ENCODE peak calls at places on chromosomes 4 and X, in six cellular contexts. One of them, this sample, is unnamed.

GRCh38 chr4:8681391-8681790 is 88.8 kb downstream of the CPZ start:
- DNase-seq in HL-60: no peak
- DNase-seq in H1: no peak
- DNase-seq in SK-N-SH: no peak
- DNase-seq in GM12878: no peak
- DNase-seq in HepG2: no peak
- DNase-seq in this sample: no peak

GRCh38 chr4:52949336-52949735 is 87.2 kb downstream of the RASL11B start:
- DNase-seq in H1: no peak
- DNase-seq in HL-60: no peak
- DNase-seq in GM12878: no peak
- DNase-seq in SK-N-SH: no peak
- DNase-seq in HepG2: no peak
- DNase-seq in this sample: no peak

GRCh38 chr4:123811763-123812390 is 415.3 kb downstream of the SPRY1 start:
- DNase-seq in HL-60: no peak
- DNase-seq in H1: no peak
- DNase-seq in SK-N-SH: no peak
- DNase-seq in GM12878: no peak
- DNase-seq in HepG2: no peak
- DNase-seq in this sample: no peak

GRCh38 chrX:130682990-130683389 is 220.0 kb downstream of the ENOX2 start:
- DNase-seq in HepG2: no peak
- DNase-seq in HL-60: no peak
- DNase-seq in H1: no peak
- DNase-seq in GM12878: no peak
- DNase-seq in SK-N-SH: no peak
- DNase-seq in this sample: no peak

GRCh38 chrX:100643943-100644587 is at the start of gene SRPX2:
- DNase-seq in H1: no peak
- DNase-seq in SK-N-SH: no peak
- DNase-seq in GM12878: no peak
- DNase-seq in HepG2: no peak
- DNase-seq in HL-60: no peak
- DNase-seq in this sample: no peak

GRCh38 chr4:74983229-74983628 is 50.3 kb downstream of the PARM1 start:
- DNase-seq in H1: no peak
- DNase-seq in SK-N-SH: no peak
- DNase-seq in GM12878: no peak
- DNase-seq in HepG2: no peak
- DNase-seq in HL-60: no peak
- DNase-seq in this sample: no peak

GRCh38 chr4:67452100-67452887 is 93.0 kb downstream of the CENPC start:
- DNase-seq in SK-N-SH: no peak
- DNase-seq in HepG2: no peak
- DNase-seq in GM12878: no peak
- DNase-seq in HL-60: no peak
- DNase-seq in H1: no peak
- DNase-seq in this sample: peak

GRCh38 chr4:110945600-110945999 is 322.7 kb upstream of the PITX2 start:
- DNase-seq in HepG2: no peak
- DNase-seq in H1: no peak
- DNase-seq in HL-60: no peak
- DNase-seq in SK-N-SH: no peak
- DNase-seq in GM12878: no peak
- DNase-seq in this sample: no peak

GRCh38 chr4:112523764-112524505 is 8.0 kb upstream of the NEUROG2 start:
- DNase-seq in HL-60: peak
- DNase-seq in HepG2: peak
- DNase-seq in SK-N-SH: peak
- DNase-seq in H1: peak
- DNase-seq in GM12878: no peak
- DNase-seq in this sample: peak

GRCh38 chr4:16269742-16270522 is 43.7 kb upstream of the TAPT1 start:
- DNase-seq in HepG2: no peak
- DNase-seq in HL-60: peak
- DNase-seq in SK-N-SH: no peak
- DNase-seq in GM12878: no peak
- DNase-seq in H1: no peak
- DNase-seq in this sample: no peak

GRCh38 chr4:85747871-85748491 is 273.0 kb downstream of the ARHGAP24 start:
- DNase-seq in HepG2: peak
- DNase-seq in HL-60: peak
- DNase-seq in SK-N-SH: peak
- DNase-seq in H1: no peak
- DNase-seq in GM12878: no peak
- DNase-seq in this sample: peak

GRCh38 chrX:73850124-73851013 is 287.4 kb downstream of the CHIC1 start:
- DNase-seq in H1: no peak
- DNase-seq in HepG2: peak
- DNase-seq in HL-60: peak
- DNase-seq in GM12878: peak
- DNase-seq in SK-N-SH: peak
- DNase-seq in this sample: peak

GRCh38 chr4:185210102-185210981 is 944 bp downstream of the SNX25 start:
- DNase-seq in SK-N-SH: peak
- DNase-seq in HepG2: peak
- DNase-seq in HL-60: peak
- DNase-seq in GM12878: no peak
- DNase-seq in H1: no peak
- DNase-seq in this sample: peak

GRCh38 chr4:48578132-48578964 is 88.3 kb downstream of the ZAR1 start:
- DNase-seq in HepG2: peak
- DNase-seq in HL-60: peak
- DNase-seq in H1: no peak
- DNase-seq in GM12878: peak
- DNase-seq in SK-N-SH: peak
- DNase-seq in this sample: peak

GRCh38 chr4:127634181-127634580 is 1.4 kb downstream of the INTU start:
- DNase-seq in HepG2: no peak
- DNase-seq in SK-N-SH: no peak
- DNase-seq in GM12878: no peak
- DNase-seq in HL-60: no peak
- DNase-seq in H1: no peak
- DNase-seq in this sample: no peak

GRCh38 chr4:180870623-180871022 is 1372.6 kb upstream of the TENM3 start:
- DNase-seq in HL-60: no peak
- DNase-seq in HepG2: no peak
- DNase-seq in H1: no peak
- DNase-seq in SK-N-SH: no peak
- DNase-seq in GM12878: no peak
- DNase-seq in this sample: no peak

GRCh38 chr4:78939667-78940008 is 400 bp upstream of the PAQR3 start:
- DNase-seq in SK-N-SH: peak
- DNase-seq in HepG2: no peak
- DNase-seq in HL-60: no peak
- DNase-seq in H1: no peak
- DNase-seq in GM12878: no peak
- DNase-seq in this sample: peak

GRCh38 chr4:24091632-24092240 is 201.9 kb upstream of the PPARGC1A start:
- DNase-seq in SK-N-SH: no peak
- DNase-seq in HL-60: no peak
- DNase-seq in GM12878: no peak
- DNase-seq in H1: no peak
- DNase-seq in HepG2: peak
- DNase-seq in this sample: no peak

GRCh38 chr4:5710962-5711478 is at the start of gene EVC:
- DNase-seq in SK-N-SH: peak
- DNase-seq in H1: no peak
- DNase-seq in HepG2: peak
- DNase-seq in GM12878: no peak
- DNase-seq in HL-60: no peak
- DNase-seq in this sample: peak

GRCh38 chr4:147578057-147578476 is 39.1 kb upstream of the TMEM184C start:
- DNase-seq in HepG2: peak
- DNase-seq in SK-N-SH: peak
- DNase-seq in H1: no peak
- DNase-seq in GM12878: no peak
- DNase-seq in HL-60: no peak
- DNase-seq in this sample: no peak

GRCh38 chr4:99863804-99864203 is 30.4 kb downstream of the LAMTOR3 start:
- DNase-seq in SK-N-SH: no peak
- DNase-seq in HepG2: no peak
- DNase-seq in HL-60: no peak
- DNase-seq in H1: no peak
- DNase-seq in GM12878: no peak
- DNase-seq in this sample: no peak

GRCh38 chrX:131083510-131084142 is 25.5 kb downstream of the ARHGAP36 start:
- DNase-seq in SK-N-SH: no peak
- DNase-seq in HepG2: peak
- DNase-seq in GM12878: no peak
- DNase-seq in H1: no peak
- DNase-seq in HL-60: no peak
- DNase-seq in this sample: no peak

GRCh38 chr4:37666625-37667071 is 19.5 kb downstream of the RELL1 start:
- DNase-seq in HL-60: no peak
- DNase-seq in HepG2: peak
- DNase-seq in H1: no peak
- DNase-seq in GM12878: no peak
- DNase-seq in SK-N-SH: no peak
- DNase-seq in this sample: no peak

GRCh38 chrX:3697701-3698279 is 15.7 kb downstream of the PRKX start:
- DNase-seq in GM12878: no peak
- DNase-seq in HL-60: no peak
- DNase-seq in H1: no peak
- DNase-seq in HepG2: no peak
- DNase-seq in SK-N-SH: no peak
- DNase-seq in this sample: no peak

GRCh38 chrX:101191217-101191750 is 28.3 kb upstream of the DRP2 start:
- DNase-seq in SK-N-SH: peak
- DNase-seq in H1: peak
- DNase-seq in HL-60: no peak
- DNase-seq in HepG2: no peak
- DNase-seq in GM12878: no peak
- DNase-seq in this sample: peak

GRCh38 chrX:135308345-135308855 is 880 bp upstream of the ETDC start:
- DNase-seq in HepG2: no peak
- DNase-seq in HL-60: no peak
- DNase-seq in H1: no peak
- DNase-seq in SK-N-SH: no peak
- DNase-seq in GM12878: no peak
- DNase-seq in this sample: no peak

DNA sequence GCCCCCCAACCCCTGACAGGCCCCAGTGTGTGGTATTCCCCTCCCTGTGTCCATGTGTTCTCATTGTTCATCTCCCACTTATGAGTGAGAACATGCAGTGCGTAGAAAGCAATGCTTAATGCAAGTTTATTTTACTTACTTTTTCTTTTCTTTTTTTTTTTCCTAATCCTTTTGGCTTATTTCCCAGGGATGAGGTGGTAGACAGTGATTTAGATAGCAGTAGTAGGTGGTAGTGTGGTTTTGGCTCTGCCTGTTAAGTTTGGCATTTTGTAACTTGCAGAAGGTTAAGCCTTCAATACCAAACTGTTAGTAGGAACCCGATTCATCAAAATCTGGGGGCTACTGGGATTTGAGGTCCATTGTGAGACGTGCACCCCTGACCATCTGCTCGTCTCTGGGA is 70.4 kb downstream of the PHOX2B start:
- DNase-seq in HL-60: no peak
- DNase-seq in GM12878: no peak
- DNase-seq in HepG2: no peak
- DNase-seq in H1: no peak
- DNase-seq in SK-N-SH: no peak
- DNase-seq in this sample: no peak
- TF ChIP-seq GABPA in HL-60: no peak
- TF ChIP-seq GABPA in GM12878: no peak
- TF ChIP-seq GABPA in HepG2: no peak
- TF ChIP-seq GABPA in H1: no peak
- TF ChIP-seq GABPA in SK-N-SH: no peak
- TF ChIP-seq GABPA in this sample: no peak

GRCh38 chrX:11888421-11888820 is 130.4 kb downstream of the MSL3 start:
- DNase-seq in H1: no peak
- DNase-seq in GM12878: no peak
- DNase-seq in SK-N-SH: no peak
- DNase-seq in HL-60: no peak
- DNase-seq in HepG2: no peak
- DNase-seq in this sample: no peak

GRCh38 chrX:11899091-11899490 is 141.1 kb downstream of the MSL3 start:
- DNase-seq in GM12878: no peak
- DNase-seq in HL-60: no peak
- DNase-seq in SK-N-SH: no peak
- DNase-seq in H1: no peak
- DNase-seq in HepG2: no peak
- DNase-seq in this sample: no peak

GRCh38 chrX:11890843-11891514 is 132.9 kb downstream of the MSL3 start:
- DNase-seq in SK-N-SH: no peak
- DNase-seq in H1: no peak
- DNase-seq in GM12878: no peak
- DNase-seq in HL-60: no peak
- DNase-seq in HepG2: no peak
- DNase-seq in this sample: no peak

GRCh38 chrX:11893933-11894710 is 136.1 kb downstream of the MSL3 start:
- DNase-seq in HL-60: no peak
- DNase-seq in GM12878: no peak
- DNase-seq in H1: no peak
- DNase-seq in HepG2: no peak
- DNase-seq in SK-N-SH: no peak
- DNase-seq in this sample: no peak
- TF ChIP-seq GABPA in HL-60: no peak
- TF ChIP-seq GABPA in GM12878: no peak
- TF ChIP-seq GABPA in H1: no peak
- TF ChIP-seq GABPA in HepG2: no peak
- TF ChIP-seq GABPA in SK-N-SH: no peak
- TF ChIP-seq GABPA in this sample: no peak

GRCh38 chr4:188976644-188977115 is 837.4 kb downstream of the TRIML1 start:
- DNase-seq in GM12878: no peak
- DNase-seq in SK-N-SH: no peak
- DNase-seq in HL-60: no peak
- DNase-seq in H1: peak
- DNase-seq in HepG2: no peak
- DNase-seq in this sample: no peak
- TF ChIP-seq GABPA in GM12878: no peak
- TF ChIP-seq GABPA in SK-N-SH: no peak
- TF ChIP-seq GABPA in HL-60: no peak
- TF ChIP-seq GABPA in H1: no peak
- TF ChIP-seq GABPA in HepG2: no peak
- TF ChIP-seq GABPA in this sample: no peak

GRCh38 chr4:105116616-105117319 is 29.9 kb upstream of the TET2 start:
- DNase-seq in H1: no peak
- DNase-seq in HepG2: no peak
- DNase-seq in SK-N-SH: no peak
- DNase-seq in GM12878: no peak
- DNase-seq in HL-60: peak
- DNase-seq in this sample: no peak

GRCh38 chr4:105127154-105127445 is 19.6 kb upstream of the TET2 start:
- DNase-seq in H1: no peak
- DNase-seq in HepG2: no peak
- DNase-seq in HL-60: no peak
- DNase-seq in SK-N-SH: no peak
- DNase-seq in GM12878: no peak
- DNase-seq in this sample: no peak

GRCh38 chr4:105128208-105128607 is 18.5 kb upstream of the TET2 start:
- DNase-seq in SK-N-SH: no peak
- DNase-seq in HepG2: no peak
- DNase-seq in GM12878: no peak
- DNase-seq in HL-60: peak
- DNase-seq in H1: no peak
- DNase-seq in this sample: no peak

GRCh38 chr4:105126311-105127153 is 20.1 kb upstream of the TET2 start:
- DNase-seq in H1: no peak
- DNase-seq in HepG2: no peak
- DNase-seq in HL-60: no peak
- DNase-seq in GM12878: no peak
- DNase-seq in SK-N-SH: no peak
- DNase-seq in this sample: no peak

GRCh38 chr4:105122334-105122733 is 24.3 kb upstream of the TET2 start:
- DNase-seq in HL-60: no peak
- DNase-seq in HepG2: no peak
- DNase-seq in H1: no peak
- DNase-seq in SK-N-SH: no peak
- DNase-seq in GM12878: no peak
- DNase-seq in this sample: no peak
- TF ChIP-seq GABPA in HL-60: no peak
- TF ChIP-seq GABPA in HepG2: no peak
- TF ChIP-seq GABPA in H1: no peak
- TF ChIP-seq GABPA in SK-N-SH: no peak
- TF ChIP-seq GABPA in GM12878: no peak
- TF ChIP-seq GABPA in this sample: no peak